ENCODE peak calls at places on chromosomes 4 and X, in four cellular contexts. One of them, this sample, is unnamed.
A peak's percentile ranks its signal among the peaks of the same experiment; 100 is the strongest.

GRCh38 chrX:106608016-106608415 is 3.8 kb upstream of the RADX start:
- DNase-seq in IMR-90: no peak
- DNase-seq in H9: no peak
- DNase-seq in mesenchymal stem cell: no peak
- DNase-seq in this sample: no peak

GRCh38 chrX:80513620-80514019 is 93.4 kb downstream of the TENT5D start:
- DNase-seq in mesenchymal stem cell: no peak
- DNase-seq in IMR-90: no peak
- DNase-seq in H9: no peak
- DNase-seq in this sample: no peak

GRCh38 chrX:49162620-49163019 is at the start of gene MAGIX:
- DNase-seq in IMR-90: no peak
- DNase-seq in H9: peak; percentile 40
- DNase-seq in mesenchymal stem cell: no peak
- DNase-seq in this sample: no peak

GRCh38 chrX:85419293-85419692 is 39.8 kb upstream of the POF1B start:
- DNase-seq in mesenchymal stem cell: no peak
- DNase-seq in H9: no peak
- DNase-seq in IMR-90: no peak
- DNase-seq in this sample: no peak

GRCh38 chr4:183898456-183898855 is 6.7 kb upstream of the STOX2 start:
- DNase-seq in H9: no peak
- DNase-seq in mesenchymal stem cell: no peak
- DNase-seq in IMR-90: no peak
- DNase-seq in this sample: no peak

GRCh38 chrX:67545772-67546495 is 2.1 kb downstream of the AR start:
- DNase-seq in mesenchymal stem cell: peak; percentile 51
- DNase-seq in H9: peak; percentile 34
- DNase-seq in IMR-90: no peak
- DNase-seq in this sample: peak; percentile 8

GRCh38 chr4:8920969-8921368 is 49.3 kb upstream of the HMX1 start:
- DNase-seq in IMR-90: no peak
- DNase-seq in H9: no peak
- DNase-seq in mesenchymal stem cell: no peak
- DNase-seq in this sample: no peak

GRCh38 chr4:62912531-62912930 is 1496.7 kb downstream of the TECRL start:
- DNase-seq in IMR-90: no peak
- DNase-seq in mesenchymal stem cell: no peak
- DNase-seq in H9: no peak
- DNase-seq in this sample: no peak

GRCh38 chrX:51461053-51462050 is 35.0 kb downstream of the NUDT11 start:
- DNase-seq in IMR-90: peak; percentile 42
- DNase-seq in mesenchymal stem cell: peak; percentile 36
- DNase-seq in H9: peak; percentile 39
- DNase-seq in this sample: peak; percentile 15

GRCh38 chrX:31126205-31126604 is 54.4 kb upstream of the FTHL17 start:
- DNase-seq in IMR-90: peak; percentile 14
- DNase-seq in H9: no peak
- DNase-seq in mesenchymal stem cell: peak; percentile 28
- DNase-seq in this sample: no peak

GRCh38 chr4:5399790-5400421 is 308.5 kb downstream of the EVC2 start:
- DNase-seq in mesenchymal stem cell: peak; percentile 29
- DNase-seq in H9: peak; percentile 55
- DNase-seq in IMR-90: peak; percentile 38
- DNase-seq in this sample: peak; percentile 27

GRCh38 chr4:88244821-88245579 is 39.4 kb downstream of the PPM1K start:
- DNase-seq in H9: no peak
- DNase-seq in IMR-90: no peak
- DNase-seq in mesenchymal stem cell: no peak
- DNase-seq in this sample: no peak

GRCh38 chr4:10086506-10087120 is 30.0 kb downstream of the WDR1 start:
- DNase-seq in IMR-90: no peak
- DNase-seq in mesenchymal stem cell: no peak
- DNase-seq in H9: no peak
- DNase-seq in this sample: no peak
- H3K23ac ChIP-seq in IMR-90: no peak overlapping the region
- H3K23ac ChIP-seq in mesenchymal stem cell: no peak overlapping the region
- H3K23ac ChIP-seq in H9: no peak overlapping the region
- H3K23ac ChIP-seq in this sample: no peak overlapping the region

GRCh38 chrX:12950851-12951589 is 23.9 kb upstream of the TMSB4X start:
- DNase-seq in mesenchymal stem cell: no peak
- DNase-seq in IMR-90: no peak
- DNase-seq in H9: peak; percentile 83
- DNase-seq in this sample: no peak

GRCh38 chrX:12954376-12954775 is 20.5 kb upstream of the TMSB4X start:
- DNase-seq in mesenchymal stem cell: no peak
- DNase-seq in H9: no peak
- DNase-seq in IMR-90: no peak
- DNase-seq in this sample: no peak

GRCh38 chrX:12951590-12951965 is 23.3 kb upstream of the TMSB4X start:
- DNase-seq in IMR-90: no peak
- DNase-seq in mesenchymal stem cell: no peak
- DNase-seq in H9: no peak
- DNase-seq in this sample: no peak

GRCh38 chrX:12954981-12955380 is 19.9 kb upstream of the TMSB4X start:
- DNase-seq in H9: no peak
- DNase-seq in mesenchymal stem cell: no peak
- DNase-seq in IMR-90: no peak
- DNase-seq in this sample: no peak

GRCh38 chrX:12953420-12953819 is 21.5 kb upstream of the TMSB4X start:
- DNase-seq in IMR-90: no peak
- DNase-seq in mesenchymal stem cell: no peak
- DNase-seq in H9: no peak
- DNase-seq in this sample: no peak
- H3K4me1 ChIP-seq in IMR-90: peaks cover 23% of the 10 kb centered on the region
- H3K4me1 ChIP-seq in mesenchymal stem cell: peaks cover 7% of the 10 kb centered on the region
- H3K4me1 ChIP-seq in H9: peaks cover 2% of the 10 kb centered on the region
- H3K4me1 ChIP-seq in this sample: peaks cover 4% of the 10 kb centered on the region

GRCh38 chr4:36386691-36387090 is 105.3 kb downstream of the DTHD1 start:
- DNase-seq in mesenchymal stem cell: no peak
- DNase-seq in IMR-90: no peak
- DNase-seq in H9: no peak
- DNase-seq in this sample: no peak
- H3K14ac ChIP-seq in mesenchymal stem cell: no peak overlapping the region
- H3K14ac ChIP-seq in IMR-90: no peak overlapping the region
- H3K14ac ChIP-seq in H9: no peak overlapping the region
- H3K14ac ChIP-seq in this sample: no peak overlapping the region

GRCh38 chr4:93827272-93827947 is 1.1 kb upstream of the ATOH1 start:
- DNase-seq in mesenchymal stem cell: no peak
- DNase-seq in H9: peak; percentile 89
- DNase-seq in IMR-90: no peak
- DNase-seq in this sample: peak; percentile 38
- H3K23ac ChIP-seq in mesenchymal stem cell: no peak overlapping the region
- H3K23ac ChIP-seq in H9: no peak overlapping the region
- H3K23ac ChIP-seq in IMR-90: no peak overlapping the region
- H3K23ac ChIP-seq in this sample: no peak overlapping the region

DNA sequence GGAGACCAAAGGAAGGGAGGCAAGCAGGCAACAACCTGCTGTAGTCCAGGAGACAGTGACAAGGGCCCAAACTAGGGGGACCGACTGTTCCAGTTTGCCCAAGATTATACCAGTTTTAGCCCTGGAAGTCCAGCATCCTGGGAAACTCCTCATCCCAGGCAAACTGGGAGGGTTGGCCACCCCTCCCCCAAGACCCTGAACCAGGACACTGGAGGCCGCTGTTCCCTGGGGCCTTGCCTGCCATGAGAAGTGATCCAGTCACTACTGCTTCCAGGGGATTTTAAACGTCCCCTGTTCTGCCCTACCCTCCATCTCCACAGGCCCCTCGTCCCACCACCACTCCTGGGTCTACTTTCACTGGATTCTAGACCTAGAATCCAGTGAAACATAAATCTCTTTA is 4.3 kb upstream of the DGAT2L6 start:
- DNase-seq in mesenchymal stem cell: no peak
- DNase-seq in IMR-90: no peak
- DNase-seq in H9: no peak
- DNase-seq in this sample: no peak
- H3K4me1 ChIP-seq in mesenchymal stem cell: peaks cover 5% of the 10 kb centered on the region
- H3K4me1 ChIP-seq in IMR-90: peaks cover 16% of the 10 kb centered on the region
- H3K4me1 ChIP-seq in H9: no peaks in the 10 kb centered on the region
- H3K4me1 ChIP-seq in this sample: peaks cover 9% of the 10 kb centered on the region

GRCh38 chrX:154435171-154435733 is 1.7 kb upstream of the GDI1 start:
- DNase-seq in IMR-90: no peak
- DNase-seq in mesenchymal stem cell: no peak
- DNase-seq in H9: no peak
- DNase-seq in this sample: no peak

GRCh38 chrX:154437971-154438893 is 1.3 kb downstream of the GDI1 start:
- DNase-seq in H9: no peak
- DNase-seq in mesenchymal stem cell: no peak
- DNase-seq in IMR-90: no peak
- DNase-seq in this sample: no peak

GRCh38 chrX:154436290-154436596 is 711 bp upstream of the GDI1 start:
- DNase-seq in IMR-90: no peak
- DNase-seq in H9: no peak
- DNase-seq in mesenchymal stem cell: no peak
- DNase-seq in this sample: no peak

GRCh38 chrX:154436597-154437397 is at the start of gene GDI1:
- DNase-seq in H9: peak; percentile 54
- DNase-seq in mesenchymal stem cell: peak; percentile 62
- DNase-seq in IMR-90: peak; percentile 22
- DNase-seq in this sample: no peak

DNA sequence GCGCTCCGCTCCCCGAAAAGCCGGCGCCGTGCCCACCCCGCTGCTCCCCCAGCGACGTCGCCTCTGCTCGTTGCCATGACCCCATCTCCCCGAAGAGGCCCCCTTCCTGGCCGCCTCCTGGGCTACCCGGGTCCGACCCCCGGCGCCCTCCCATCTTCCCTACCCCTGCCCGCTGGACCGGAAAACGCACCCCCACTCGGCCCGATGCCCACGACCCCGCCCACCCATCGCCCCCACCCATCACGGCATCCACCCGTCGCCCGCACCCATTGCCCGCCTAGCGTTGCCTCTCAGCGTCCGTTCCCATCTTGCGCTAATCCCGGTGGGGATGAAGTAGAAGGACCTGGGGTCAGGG is 421 bp downstream of the GDI1 start:
- DNase-seq in H9: no peak
- DNase-seq in IMR-90: no peak
- DNase-seq in mesenchymal stem cell: no peak
- DNase-seq in this sample: no peak
- H3K14ac ChIP-seq in H9: no peak overlapping the region
- H3K14ac ChIP-seq in IMR-90: peak overlapping the region; percentile 94
- H3K14ac ChIP-seq in mesenchymal stem cell: peak overlapping the region; percentile 98
- H3K14ac ChIP-seq in this sample: peak overlapping the region; percentile 21

GRCh38 chrX:77502951-77503525 is 55.8 kb downstream of the FGF16 start:
- DNase-seq in mesenchymal stem cell: no peak
- DNase-seq in IMR-90: no peak
- DNase-seq in H9: no peak
- DNase-seq in this sample: no peak
- H3K23ac ChIP-seq in mesenchymal stem cell: no peak overlapping the region
- H3K23ac ChIP-seq in IMR-90: no peak overlapping the region
- H3K23ac ChIP-seq in H9: no peak overlapping the region
- H3K23ac ChIP-seq in this sample: no peak overlapping the region

GRCh38 chr4:140790171-140790570 is 34.0 kb upstream of the TBC1D9 start:
- DNase-seq in H9: no peak
- DNase-seq in mesenchymal stem cell: no peak
- DNase-seq in IMR-90: no peak
- DNase-seq in this sample: no peak

GRCh38 chr4:140793291-140793690 is 37.1 kb upstream of the TBC1D9 start:
- DNase-seq in mesenchymal stem cell: no peak
- DNase-seq in IMR-90: no peak
- DNase-seq in H9: no peak
- DNase-seq in this sample: no peak

GRCh38 chr4:140789752-140790151 is 33.6 kb upstream of the TBC1D9 start:
- DNase-seq in IMR-90: peak; percentile 12
- DNase-seq in H9: no peak
- DNase-seq in mesenchymal stem cell: peak; percentile 33
- DNase-seq in this sample: no peak

DNA sequence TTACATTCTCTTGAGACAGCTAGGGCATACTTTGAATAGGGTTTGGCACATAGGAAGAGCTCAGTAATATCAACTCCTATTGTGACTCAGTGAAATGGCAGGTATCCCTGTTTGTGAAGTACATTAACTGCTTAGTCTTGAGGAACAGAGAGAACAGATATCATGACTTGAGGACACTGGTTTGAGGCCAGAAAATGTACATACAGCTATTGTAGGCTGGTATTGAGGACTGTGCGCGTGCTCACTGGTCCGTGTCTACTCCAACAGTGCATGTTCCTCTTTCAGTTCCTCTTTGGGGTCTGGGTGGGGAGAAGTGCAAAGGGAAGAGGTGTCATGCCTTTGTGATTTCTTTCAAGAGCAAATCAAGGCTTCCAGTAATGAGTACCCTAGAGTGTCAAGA is 34.6 kb upstream of the TBC1D9 start:
- DNase-seq in IMR-90: peak; percentile 5
- DNase-seq in H9: no peak
- DNase-seq in mesenchymal stem cell: no peak
- DNase-seq in this sample: no peak
- H3K4me1 ChIP-seq in IMR-90: peaks cover 3% of the 10 kb centered on the region
- H3K4me1 ChIP-seq in H9: no peaks in the 10 kb centered on the region
- H3K4me1 ChIP-seq in mesenchymal stem cell: no peaks in the 10 kb centered on the region
- H3K4me1 ChIP-seq in this sample: no peaks in the 10 kb centered on the region

GRCh38 chr4:30722092-30722915 is 2.1 kb downstream of the PCDH7 start:
- DNase-seq in mesenchymal stem cell: no peak
- DNase-seq in IMR-90: no peak
- DNase-seq in H9: no peak
- DNase-seq in this sample: no peak
- H3K14ac ChIP-seq in mesenchymal stem cell: peak overlapping the region; percentile 95
- H3K14ac ChIP-seq in IMR-90: peak overlapping the region; percentile 36
- H3K14ac ChIP-seq in H9: no peak overlapping the region
- H3K14ac ChIP-seq in this sample: peak overlapping the region; percentile 84

GRCh38 chr4:781493-782216 is 44.3 kb downstream of the CPLX1 start:
- DNase-seq in IMR-90: peak; percentile 98
- DNase-seq in mesenchymal stem cell: peak; percentile 99
- DNase-seq in H9: peak; percentile 100
- DNase-seq in this sample: peak; percentile 99
- H3K23ac ChIP-seq in IMR-90: no peak overlapping the region
- H3K23ac ChIP-seq in mesenchymal stem cell: peak overlapping the region; percentile 99
- H3K23ac ChIP-seq in H9: no peak overlapping the region
- H3K23ac ChIP-seq in this sample: peak overlapping the region; percentile 100